ENCODE peak calls at places on chromosomes 4 and X, in eight cellular contexts. Y is amygdala; T is stimulated activated CD4-positive, alpha-beta T cell treated with anti-CD3 and anti-CD28 coated beads, Interleukin-15, amount 100 ng/mL, for 1 hour; M is mesendoderm; Q is germinal center; P is endothelial cell; E is osteocyte; J is activated CD4-positive, alpha-beta T cell treated with anti-CD3 and anti-CD28 coated beads, Interleukin-2, amount 50 U/mL, for 24 hours. O is an unnamed sample.

GRCh38 chr4:8502836-8503585 is 62.4 kb downstream of the TRMT44 start:
- DNase-seq in M (peak), Q (no peak), J (no peak), P (no peak), T (no peak), E (no peak), Y (no peak), O (no peak)

GRCh38 chr4:154332681-154333421 is 158.7 kb downstream of the DCHS2 start:
- DNase-seq in Y (peak), M (peak), T (no peak), Q (peak), E (no peak), P (peak), J (peak), O (peak)

GRCh38 chrX:39397561-39398200 is 596.4 kb downstream of the MID1IP1 start:
- DNase-seq in J (no peak), M (no peak), Q (no peak), T (no peak), E (no peak), P (no peak), Y (no peak), O (no peak)

GRCh38 chrX:41846714-41847113 is 76.6 kb downstream of the CASK start:
- DNase-seq in P (no peak), Y (no peak), J (no peak), M (no peak), E (no peak), Q (no peak), T (no peak), O (no peak)

GRCh38 chrX:101291204-101291603 is at the start of gene TAF7L:
- DNase-seq in P (no peak), M (no peak), Y (no peak), Q (no peak), T (no peak), J (no peak), E (no peak), O (no peak)

GRCh38 chrX:74133156-74133796 is 170.7 kb upstream of the ZCCHC13 start:
- DNase-seq in E (no peak), T (no peak), J (no peak), Q (peak), Y (no peak), M (peak), P (peak), O (peak)

GRCh38 chrX:68989865-68990606 is 161.2 kb downstream of the EFNB1 start:
- DNase-seq in J (no peak), M (peak), T (no peak), Q (no peak), P (no peak), E (peak), Y (no peak), O (no peak)

GRCh38 chrX:97308161-97308560 is 424.5 kb downstream of the RPA4 start:
- DNase-seq in M (no peak), P (no peak), J (no peak), T (no peak), Y (no peak), Q (no peak), E (no peak), O (no peak)

GRCh38 chrX:132463411-132463810 is 25.4 kb downstream of the MBNL3 start:
- DNase-seq in Y (no peak), T (no peak), J (no peak), P (no peak), Q (no peak), E (no peak), M (peak), O (no peak)

GRCh38 chrX:121179972-121180371 is 132.6 kb downstream of the GLUD2 start:
- DNase-seq in E (no peak), M (no peak), T (no peak), J (no peak), P (no peak), Q (no peak), Y (no peak), O (no peak)

GRCh38 chrX:46727445-46727844 is 31.5 kb downstream of the SLC9A7 start:
- DNase-seq in Y (no peak), P (no peak), E (no peak), Q (no peak), M (no peak), T (no peak), J (no peak), O (no peak)

GRCh38 chrX:50613846-50614245 is 143.2 kb upstream of the DGKK start:
- DNase-seq in P (no peak), J (no peak), M (no peak), Q (no peak), T (no peak), Y (no peak), E (no peak), O (no peak)

GRCh38 chr4:8558080-8558960 is 21.9 kb upstream of the GPR78 start:
- DNase-seq in T (no peak), P (no peak), E (no peak), J (no peak), M (no peak), Y (no peak), Q (no peak), O (no peak)

GRCh38 chr4:138330531-138330930 is 88.4 kb upstream of the SLC7A11 start:
- DNase-seq in T (no peak), J (no peak), Q (no peak), Y (no peak), P (no peak), E (no peak), M (peak), O (no peak)

GRCh38 chr4:7402526-7402925 is 32.2 kb downstream of the PSAPL1 start:
- DNase-seq in E (peak), Q (no peak), M (no peak), Y (no peak), P (no peak), T (no peak), J (no peak), O (no peak)

GRCh38 chr4:70815370-70815769 is 24.3 kb downstream of the GRSF1 start:
- DNase-seq in J (no peak), Y (no peak), T (no peak), Q (no peak), M (no peak), P (no peak), E (no peak), O (no peak)

GRCh38 chr4:77734928-77735327 is 84.2 kb downstream of the CNOT6L start:
- DNase-seq in Y (no peak), J (peak), E (no peak), Q (peak), M (peak), T (no peak), P (no peak), O (no peak)

O was measured in C1 segment of cervical spinal cord.